ENCODE peak calls at places on chromosome 13, in nine cellular contexts. T is BJ, M is heart left ventricle, R is ovary, Q is psoas muscle, N is fibroblast of mammary gland, P is tibial nerve, K is GM12864, U is right atrium auricular region. A is an unnamed sample.

GRCh38 chr13:92384410-92384809 is 842.2 kb upstream of the GPC6 start:
- DNase-seq in T (no peak), M (no peak), R (no peak), Q (no peak), N (no peak), P (no peak), K (no peak), U (no peak), A (no peak)

GRCh38 chr13:113971471-113972231 is 2.2 kb downstream of the C13orf46 start:
- DNase-seq in T (no peak), M (no peak), R (peak), Q (peak), N (no peak), P (no peak), K (no peak), U (no peak), A (no peak)

GRCh38 chr13:78660130-78660857 is 1.3 kb upstream of the OBI1 start:
- DNase-seq in T (no peak), M (no peak), R (no peak), Q (peak), N (peak), P (no peak), K (no peak), U (no peak), A (no peak)

GRCh38 chr13:43487885-43488284 is 298.9 kb downstream of the ENOX1 start:
- DNase-seq in T (no peak), M (no peak), R (no peak), Q (no peak), N (no peak), P (no peak), K (no peak), U (no peak), A (no peak)

GRCh38 chr13:19864018-19864338 is 529 bp upstream of the ZMYM5 start:
- DNase-seq in T (no peak), M (peak), R (peak), Q (peak), N (peak), P (peak), K (peak), U (peak), A (peak)

GRCh38 chr13:82717249-82717648 is 1165.0 kb downstream of the SLITRK1 start:
- DNase-seq in T (peak), M (no peak), R (no peak), Q (no peak), N (peak), P (no peak), K (no peak), U (no peak), A (peak)

GRCh38 chr13:25777509-25777908 is 274.3 kb downstream of the SHISA2 start:
- DNase-seq in T (no peak), M (no peak), R (no peak), Q (no peak), N (no peak), P (no peak), K (no peak), U (no peak), A (no peak)

GRCh38 chr13:101512650-101513049 is 60.2 kb downstream of the ITGBL1 start:
- DNase-seq in T (no peak), M (no peak), R (no peak), Q (no peak), N (peak), P (no peak), K (no peak), U (no peak), A (peak)

GRCh38 chr13:71703145-71703544 is 163.9 kb downstream of the DACH1 start:
- DNase-seq in T (no peak), M (no peak), R (no peak), Q (no peak), N (no peak), P (no peak), K (no peak), U (no peak), A (no peak)

GRCh38 chr13:26323764-26324163 is 69.8 kb downstream of the CDK8 start:
- DNase-seq in T (no peak), M (no peak), R (no peak), Q (no peak), N (no peak), P (no peak), K (no peak), U (no peak), A (no peak)

GRCh38 chr13:42119875-42120274 is 71.4 kb downstream of the DGKH start:
- DNase-seq in T (no peak), M (no peak), R (no peak), Q (no peak), N (no peak), P (no peak), K (no peak), U (no peak), A (no peak)

GRCh38 chr13:79807554-79807953 is 326.6 kb downstream of the NDFIP2 start:
- DNase-seq in T (no peak), M (no peak), R (no peak), Q (peak), N (no peak), P (no peak), K (no peak), U (no peak), A (no peak)

GRCh38 chr13:75308222-75308621 is 173.7 kb downstream of the TBC1D4 start:
- DNase-seq in T (no peak), M (no peak), R (no peak), Q (no peak), N (no peak), P (no peak), K (no peak), U (no peak), A (no peak)

GRCh38 chr13:46295531-46296464 is 84.1 kb downstream of the LRRC63 start:
- DNase-seq in T (peak), M (peak), R (no peak), Q (no peak), N (peak), P (no peak), K (peak), U (peak), A (peak)

GRCh38 chr13:31093145-31093885 is 68.4 kb downstream of the HSPH1 start:
- DNase-seq in T (no peak), M (no peak), R (no peak), Q (no peak), N (no peak), P (no peak), K (no peak), U (no peak), A (no peak)

GRCh38 chr13:31441804-31442487 is 242.2 kb downstream of the B3GLCT start:
- DNase-seq in T (no peak), M (peak), R (no peak), Q (peak), N (peak), P (no peak), K (no peak), U (peak), A (peak)

GRCh38 chr13:73171242-73171641 is 112.4 kb downstream of the KLF5 start:
- DNase-seq in T (no peak), M (no peak), R (no peak), Q (no peak), N (no peak), P (no peak), K (no peak), U (no peak), A (no peak)

GRCh38 chr13:99282264-99283231 is 24.4 kb upstream of the GPR18 start:
- DNase-seq in T (no peak), M (no peak), R (no peak), Q (no peak), N (peak), P (no peak), K (no peak), U (no peak), A (no peak)

GRCh38 chr13:49140910-49141611 is 79.1 kb upstream of the MLNR start:
- DNase-seq in T (no peak), M (no peak), R (no peak), Q (no peak), N (no peak), P (no peak), K (no peak), U (no peak), A (no peak)

GRCh38 chr13:86383151-86383550 is 583.9 kb upstream of the SLITRK6 start:
- DNase-seq in T (no peak), M (no peak), R (no peak), Q (no peak), N (no peak), P (no peak), K (no peak), U (no peak), A (no peak)

GRCh38 chr13:41462427-41462826 is 5.1 kb downstream of the RGCC start:
- DNase-seq in T (no peak), M (no peak), R (no peak), Q (no peak), N (no peak), P (no peak), K (no peak), U (no peak), A (no peak)

GRCh38 chr13:41842029-41842428 is 118.9 kb downstream of the VWA8 start:
- DNase-seq in T (no peak), M (no peak), R (no peak), Q (no peak), N (no peak), P (no peak), K (no peak), U (no peak), A (peak)

DNA sequence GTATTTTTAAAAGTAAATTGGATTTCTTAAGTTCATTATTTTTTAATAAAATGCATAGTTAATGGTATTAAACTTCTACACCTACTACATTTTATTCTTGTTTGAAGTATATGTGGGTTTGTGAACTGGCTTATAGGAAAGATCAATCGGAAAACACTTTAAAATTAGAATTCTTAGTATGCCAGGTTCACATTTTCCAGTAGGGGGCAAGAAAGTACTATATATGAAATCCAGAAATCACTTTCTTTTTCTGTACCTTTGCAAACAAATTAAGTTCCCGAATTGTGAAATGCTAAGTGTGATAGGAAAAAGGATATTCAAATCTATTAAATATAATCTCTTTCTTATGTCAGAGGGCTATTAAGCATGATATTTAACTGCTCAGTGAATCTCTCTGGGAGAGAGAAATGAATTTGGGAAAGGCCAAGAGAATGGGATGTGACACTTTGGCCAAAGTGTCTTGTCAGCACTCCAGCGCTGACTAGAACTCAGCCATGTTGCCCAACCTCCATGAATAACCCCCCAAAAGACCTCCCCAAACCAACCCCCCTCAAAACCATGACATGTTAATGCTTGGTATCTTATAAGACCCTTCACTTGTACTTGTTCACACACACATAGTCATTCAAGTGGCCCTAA is 122.6 kb upstream of the SLC10A2 start:
- DNase-seq in T (no peak), M (no peak), R (no peak), Q (no peak), N (peak), P (no peak), K (no peak), U (no peak), A (peak)
- TF ChIP-seq CTCF in T (peak), M (peak), R (no peak), Q (peak), N (peak), P (peak), K (peak), U (peak), A (peak)

GRCh38 chr13:112968380-112968909 is 569 bp upstream of the MCF2L start:
- DNase-seq in T (no peak), M (no peak), R (peak), Q (peak), N (no peak), P (no peak), K (no peak), U (no peak), A (no peak)
- H3K4me3 ChIP-seq in T (no peak), M (peak), R (peak), Q (peak), N (no peak), P (peak), K (peak), U (peak), A (no peak)

DNA sequence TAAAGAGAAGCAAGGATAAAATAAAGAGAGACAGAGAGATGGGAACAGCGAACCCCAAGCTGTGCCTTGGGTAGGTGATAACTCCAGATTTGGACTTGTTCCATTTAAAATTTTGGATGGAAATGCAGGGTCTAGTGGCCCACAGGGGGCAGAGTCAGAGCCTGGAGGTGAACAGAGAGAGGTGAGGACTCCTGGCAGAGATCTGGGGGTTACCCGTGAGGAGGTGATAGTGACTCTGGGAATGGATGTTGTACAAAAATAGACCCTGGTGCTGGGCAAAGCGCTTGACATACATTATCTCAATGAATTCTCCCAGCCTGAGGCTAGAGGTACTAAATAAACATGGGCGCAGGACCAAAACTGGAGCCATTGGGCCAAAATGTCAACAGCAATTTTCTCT is 14.3 kb upstream of the DHRS12 start:
- DNase-seq in T (no peak), M (peak), R (no peak), Q (no peak), N (no peak), P (no peak), K (no peak), U (no peak), A (no peak)
- TF ChIP-seq CTCF in T (no peak), M (peak), R (no peak), Q (no peak), N (no peak), P (no peak), K (peak), U (no peak), A (no peak)

DNA sequence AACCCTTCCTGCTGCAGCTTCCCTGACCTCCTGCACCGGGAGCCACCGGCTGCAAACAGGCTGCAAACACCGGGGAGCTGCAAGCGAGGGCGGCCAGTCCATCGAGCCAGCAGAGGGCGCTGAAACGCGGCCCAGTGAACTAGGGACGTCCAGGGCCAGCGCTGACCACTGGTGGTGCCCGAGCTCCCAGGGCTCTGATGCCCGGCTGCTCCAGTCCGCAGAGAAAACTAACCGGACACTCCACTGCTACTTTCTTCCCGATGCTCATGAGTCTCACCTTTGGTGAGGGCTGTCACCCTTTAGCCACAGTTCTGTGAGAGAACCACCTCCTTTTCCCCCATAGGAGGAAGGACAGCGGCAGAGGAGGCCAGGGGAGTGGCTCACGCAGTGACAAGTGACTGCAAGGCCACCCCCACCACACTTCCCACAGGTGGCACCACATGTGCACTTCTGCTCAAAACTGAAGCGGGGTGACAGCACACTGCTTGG is 82.8 kb upstream of the MTIF3 start:
- DNase-seq in T (no peak), M (peak), R (peak), Q (peak), N (peak), P (peak), K (no peak), U (peak), A (peak)
- H3K4me3 ChIP-seq in T (no peak), M (peak), R (no peak), Q (no peak), N (no peak), P (no peak), K (no peak), U (peak), A (no peak)

GRCh38 chr13:33827152-33827551 is 9.2 kb downstream of the RFC3 start:
- DNase-seq in T (no peak), M (no peak), R (no peak), Q (no peak), N (no peak), P (no peak), K (no peak), U (no peak), A (no peak)

GRCh38 chr13:33838567-33839131 is 20.7 kb downstream of the RFC3 start:
- DNase-seq in T (no peak), M (no peak), R (no peak), Q (no peak), N (peak), P (no peak), K (no peak), U (no peak), A (peak)

GRCh38 chr13:33828431-33829129 is 10.6 kb downstream of the RFC3 start:
- DNase-seq in T (no peak), M (no peak), R (no peak), Q (no peak), N (no peak), P (no peak), K (no peak), U (no peak), A (no peak)

DNA sequence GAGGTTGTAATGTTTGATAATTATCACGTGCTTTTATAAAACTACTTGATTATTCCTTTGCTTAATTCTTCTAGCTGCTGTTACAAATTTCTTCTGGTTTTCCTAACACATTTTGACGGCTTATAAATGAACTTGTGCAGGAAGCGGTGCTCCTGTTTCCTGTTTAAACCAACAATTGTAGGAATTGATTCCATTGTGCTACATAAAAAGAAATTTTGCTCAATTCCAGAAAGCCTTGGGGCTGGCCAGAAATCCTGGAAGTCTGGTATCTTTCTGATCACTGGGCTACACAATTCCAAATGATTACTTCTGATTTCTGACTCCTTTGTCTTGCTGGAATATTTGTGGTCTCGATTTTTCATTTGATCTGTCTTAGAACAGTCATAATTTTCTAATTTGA is 14.9 kb downstream of the RFC3 start:
- DNase-seq in T (no peak), M (no peak), R (no peak), Q (no peak), N (no peak), P (no peak), K (no peak), U (no peak), A (no peak)
- TF ChIP-seq CTCF in T (no peak), M (no peak), R (no peak), Q (no peak), N (no peak), P (no peak), K (no peak), U (no peak), A (no peak)

GRCh38 chr13:27969866-27970229 is 733 bp upstream of the CDX2 start:
- DNase-seq in T (no peak), M (no peak), R (no peak), Q (no peak), N (no peak), P (no peak), K (no peak), U (no peak), A (no peak)
- H3K4me3 ChIP-seq in T (no peak), M (no peak), R (no peak), Q (no peak), N (no peak), P (no peak), K (no peak), U (no peak), A (no peak)

DNA sequence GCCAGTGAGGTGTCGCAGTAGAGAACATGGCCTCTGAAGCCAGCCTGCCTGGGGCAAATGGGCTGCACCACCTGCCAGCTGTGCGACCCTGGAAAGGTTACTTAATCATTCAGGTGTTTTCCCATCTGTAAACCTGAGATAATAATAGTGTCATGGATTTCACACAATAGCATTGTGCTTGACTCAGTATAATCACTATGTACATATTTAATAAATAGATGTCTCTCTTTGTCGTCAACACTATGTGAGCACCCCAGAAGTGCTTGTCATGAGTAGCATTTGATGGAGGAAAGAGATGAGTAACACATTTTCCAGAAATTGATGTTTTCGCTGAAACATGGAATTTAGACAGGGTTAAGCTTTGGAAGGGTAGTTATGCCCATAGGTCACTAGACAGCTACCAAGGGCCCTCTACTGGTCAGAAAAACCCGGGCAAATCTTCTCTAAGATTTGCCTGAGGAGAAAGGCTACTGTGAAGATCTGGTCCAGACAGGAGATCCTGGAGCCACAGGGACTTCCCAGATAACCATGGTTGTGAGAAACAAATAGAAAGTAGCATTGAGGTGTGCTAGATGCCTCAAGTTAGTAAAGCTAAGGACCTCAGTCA is 9.5 kb upstream of the MBNL2 start:
- DNase-seq in T (no peak), M (no peak), R (no peak), Q (no peak), N (peak), P (no peak), K (no peak), U (no peak), A (peak)
- TF ChIP-seq CTCF in T (peak), M (peak), R (no peak), Q (peak), N (peak), P (no peak), K (peak), U (peak), A (peak)

GRCh38 chr13:37868691-37869505 is 674 bp downstream of the TRPC4 start:
- DNase-seq in T (no peak), M (no peak), R (no peak), Q (no peak), N (peak), P (no peak), K (no peak), U (no peak), A (peak)
- H3K4me3 ChIP-seq in T (peak), M (peak), R (peak), Q (peak), N (peak), P (peak), K (no peak), U (peak), A (peak)

GRCh38 chr13:94968040-94968756 is 255.9 kb upstream of the SOX21 start:
- DNase-seq in T (no peak), M (no peak), R (peak), Q (no peak), N (no peak), P (no peak), K (no peak), U (no peak), A (peak)
- TF ChIP-seq CTCF in T (peak), M (no peak), R (no peak), Q (no peak), N (no peak), P (no peak), K (no peak), U (no peak), A (no peak)

GRCh38 chr13:44507639-44508038 is 68.5 kb downstream of the TSC22D1 start:
- DNase-seq in T (no peak), M (no peak), R (no peak), Q (no peak), N (no peak), P (no peak), K (no peak), U (no peak), A (no peak)
- H3K4me3 ChIP-seq in T (no peak), M (no peak), R (no peak), Q (no peak), N (no peak), P (no peak), K (no peak), U (no peak), A (no peak)

A was measured in cardiac fibroblast.